ENCODE peak calls at places on chromosome 22, in four cellular contexts. H is heart left ventricle, F is glomerular endothelial cell, T is NCI-H1417. P is an unnamed sample.

GRCh38 chr22:39220897-39221850 is 23.6 kb downstream of the PDGFB start:
- DNase-seq in H (no peak), F (no peak), T (no peak), P (peak)

GRCh38 chr22:36352775-36353507 is 34.8 kb downstream of the MYH9 start:
- DNase-seq in H (peak), F (no peak), T (no peak), P (peak)

GRCh38 chr22:41048791-41049717 is 43.3 kb upstream of the EP300 start:
- DNase-seq in H (peak), F (no peak), T (no peak), P (peak)

GRCh38 chr22:44316393-44317162 is 3.8 kb upstream of the SHISAL1 start:
- DNase-seq in H (no peak), F (no peak), T (no peak), P (peak)

GRCh38 chr22:40057652-40058051 is 62.9 kb downstream of the FAM83F start:
- DNase-seq in H (no peak), F (no peak), T (no peak), P (no peak)

GRCh38 chr22:45911601-45912271 is 65.2 kb downstream of the WNT7B start:
- DNase-seq in H (peak), F (no peak), T (no peak), P (peak)

GRCh38 chr22:30047364-30047738 is 32.9 kb upstream of the HORMAD2 start:
- DNase-seq in H (no peak), F (no peak), T (no peak), P (no peak)

GRCh38 chr22:43642319-43642718 is 169.8 kb downstream of the EFCAB6 start:
- DNase-seq in H (no peak), F (no peak), T (no peak), P (no peak)

GRCh38 chr22:50577987-50578775 is at the start of gene CPT1B:
- DNase-seq in H (peak), F (no peak), T (no peak), P (peak)

GRCh38 chr22:31846161-31847115 is 92.6 kb downstream of the DEPDC5 start:
- DNase-seq in H (no peak), F (no peak), T (no peak), P (no peak)

GRCh38 chr22:24284747-24285203 is 14.1 kb downstream of the SPECC1L start:
- DNase-seq in H (no peak), F (no peak), T (no peak), P (no peak)

GRCh38 chr22:38860291-38861169 is 11.5 kb downstream of the CBX6 start:
- DNase-seq in H (no peak), F (no peak), T (peak), P (peak)

GRCh38 chr22:20434264-20434751 is 3.3 kb downstream of the SCARF2 start:
- DNase-seq in H (no peak), F (no peak), T (no peak), P (no peak)